ENCODE peak calls at places on chromosomes 2 and 18, in ten cellular contexts. P is EL; L is naive B cell; Z is T-cell; J is BJ; R is DMS153; H is glomerular endothelial cell; F is stimulated activated CD8-positive, alpha-beta memory T cell treated with anti-CD3 and anti-CD28 coated beads, Interleukin-15, amount 100 ng/mL, for 4 hours; Q is mucosa of descending colon; X is aorta. A is an unnamed sample.

GRCh38 chr2:148282201-148282600 is 261.3 kb downstream of the MBD5 start:
- DNase-seq in L (no peak), R (no peak), Q (no peak), F (no peak), J (no peak), H (peak), Z (no peak), P (peak), X (no peak), A (no peak)

GRCh38 chr2:162732946-162733698 is 105.4 kb downstream of the KCNH7 start:
- DNase-seq in H (no peak), P (no peak), F (no peak), Z (no peak), X (no peak), R (peak), J (no peak), L (no peak), Q (peak), A (no peak)

GRCh38 chr18:21314721-21315120 is 72.7 kb downstream of the GREB1L start:
- DNase-seq in X (no peak), R (no peak), P (peak), L (no peak), F (no peak), Q (no peak), J (no peak), Z (no peak), H (no peak), A (no peak)

GRCh38 chr2:124540805-124541204 is 515.7 kb downstream of the CNTNAP5 start:
- DNase-seq in Z (no peak), X (no peak), R (no peak), Q (no peak), H (no peak), J (no peak), P (no peak), F (no peak), L (no peak), A (no peak)

GRCh38 chr2:156182132-156182531 is 150.4 kb downstream of the NR4A2 start:
- DNase-seq in R (peak), Q (no peak), L (no peak), H (no peak), P (no peak), X (no peak), J (no peak), F (no peak), Z (no peak), A (no peak)

GRCh38 chr2:133849341-133849740 is 281.1 kb upstream of the NCKAP5 start:
- DNase-seq in P (no peak), Z (no peak), L (no peak), R (no peak), H (no peak), X (no peak), Q (no peak), F (no peak), J (no peak), A (no peak)

GRCh38 chr2:228747478-228747877 is 523.6 kb downstream of the PID1 start:
- DNase-seq in J (no peak), L (no peak), X (no peak), Q (no peak), H (no peak), P (no peak), R (no peak), Z (no peak), F (no peak), A (no peak)

GRCh38 chr18:57666818-57667497 is 45.3 kb upstream of the NARS1 start:
- DNase-seq in J (no peak), L (no peak), F (no peak), P (no peak), X (no peak), Q (no peak), Z (no peak), R (no peak), H (no peak), A (no peak)

GRCh38 chr2:95315801-95316411 is 18.8 kb downstream of the KCNIP3 start:
- DNase-seq in J (peak), L (no peak), H (no peak), P (peak), F (no peak), Q (peak), Z (no peak), R (no peak), X (peak), A (no peak)

GRCh38 chr2:127859712-127860085 is 1.7 kb upstream of the POLR2D start:
- DNase-seq in X (no peak), L (peak), J (no peak), R (no peak), Z (peak), H (no peak), P (no peak), F (peak), Q (peak), A (peak)

GRCh38 chr2:172039011-172039704 is 39.4 kb downstream of the METAP1D start:
- DNase-seq in P (no peak), J (no peak), L (no peak), Q (no peak), X (no peak), Z (no peak), H (no peak), F (no peak), R (no peak), A (no peak)

GRCh38 chr2:6372317-6372903 is 493.3 kb downstream of the CMPK2 start:
- DNase-seq in Z (no peak), X (no peak), F (no peak), Q (no peak), R (no peak), H (no peak), L (no peak), J (peak), P (peak), A (no peak)

GRCh38 chr18:57921708-57922107 is 118.6 kb upstream of the ATP8B1 start:
- DNase-seq in Q (no peak), F (no peak), P (peak), L (no peak), X (no peak), Z (no peak), H (no peak), J (no peak), R (no peak), A (no peak)

GRCh38 chr2:151669585-151670081 is 64.6 kb downstream of the NEB start:
- DNase-seq in F (no peak), X (no peak), R (no peak), Q (no peak), J (no peak), Z (no peak), P (no peak), H (no peak), L (no peak), A (no peak)

GRCh38 chr2:113700186-113700841 is 56.1 kb downstream of the SLC35F5 start:
- DNase-seq in F (no peak), Z (peak), L (peak), Q (peak), H (no peak), J (no peak), P (no peak), R (peak), X (peak), A (peak)

GRCh38 chr18:31407649-31408048 is 31.1 kb downstream of the DSG4 start:
- DNase-seq in R (no peak), L (no peak), H (no peak), Z (no peak), Q (no peak), X (no peak), P (no peak), F (no peak), J (no peak), A (no peak)

GRCh38 chr2:161141033-161141432 is 19.2 kb upstream of the TANK start:
- DNase-seq in L (no peak), Q (no peak), F (no peak), Z (no peak), X (no peak), P (no peak), H (no peak), R (no peak), J (no peak), A (no peak)

GRCh38 chr2:21924640-21925285 is 801.0 kb downstream of the TDRD15 start:
- DNase-seq in Q (no peak), L (no peak), P (no peak), J (no peak), H (no peak), X (no peak), R (no peak), F (no peak), Z (no peak), A (no peak)

GRCh38 chr2:182915369-182916326 is 49.2 kb upstream of the FRZB start:
- DNase-seq in J (peak), H (no peak), L (no peak), R (no peak), P (peak), Q (no peak), F (no peak), Z (no peak), X (no peak), A (no peak)

GRCh38 chr2:67453365-67453764 is 56.2 kb downstream of the ETAA1 start:
- DNase-seq in X (no peak), H (no peak), Z (no peak), F (no peak), Q (no peak), L (no peak), P (peak), R (no peak), J (peak), A (no peak)

GRCh38 chr2:45741451-45741850 is 90.0 kb downstream of the PRKCE start:
- DNase-seq in R (no peak), H (no peak), Z (no peak), F (no peak), J (no peak), L (no peak), P (no peak), Q (no peak), X (no peak), A (no peak)

GRCh38 chr18:59721214-59721613 is 24.0 kb upstream of the CCBE1 start:
- DNase-seq in J (no peak), H (no peak), R (no peak), L (no peak), F (no peak), P (no peak), Q (no peak), X (no peak), Z (no peak), A (no peak)

GRCh38 chr2:70826696-70827330 is 6.4 kb upstream of the CLEC4F start:
- DNase-seq in Q (no peak), F (no peak), H (no peak), R (no peak), L (no peak), X (no peak), P (no peak), Z (no peak), J (no peak), A (no peak)

GRCh38 chr2:233273120-233273519 is 21.6 kb downstream of the ATG16L1 start:
- DNase-seq in F (no peak), P (no peak), R (no peak), Q (no peak), L (no peak), X (no peak), Z (no peak), H (no peak), J (no peak), A (no peak)

GRCh38 chr2:144942516-144943256 is 422.8 kb upstream of the ZEB2 start:
- DNase-seq in R (peak), Z (no peak), F (no peak), H (no peak), L (no peak), X (no peak), Q (no peak), J (no peak), P (peak), A (no peak)